ENCODE peak calls at places on chromosomes 7 and 10, in five cellular contexts. One of them, this sample, is unnamed.
A peak's percentile ranks its signal among the peaks of the same experiment; 100 is the strongest.

GRCh38 chr7:92417913-92418312 is 29.4 kb upstream of the GATAD1 start:
- DNase-seq in HepG2: no peak
- DNase-seq in K562: peak; percentile 42
- DNase-seq in GM12878: no peak
- DNase-seq in HCT116: no peak
- DNase-seq in this sample: peak; percentile 2

GRCh38 chr10:43177588-43177987 is 39.3 kb downstream of the CSGALNACT2 start:
- DNase-seq in GM12878: no peak
- DNase-seq in K562: no peak
- DNase-seq in HepG2: no peak
- DNase-seq in HCT116: no peak
- DNase-seq in this sample: no peak

GRCh38 chr7:66946545-66946944 is 25.5 kb downstream of the TMEM248 start:
- DNase-seq in HCT116: no peak
- DNase-seq in GM12878: no peak
- DNase-seq in HepG2: no peak
- DNase-seq in K562: no peak
- DNase-seq in this sample: no peak

GRCh38 chr7:106767498-106768323 is 97.4 kb upstream of the PIK3CG start:
- DNase-seq in HCT116: no peak
- DNase-seq in GM12878: no peak
- DNase-seq in HepG2: no peak
- DNase-seq in K562: no peak
- DNase-seq in this sample: no peak

GRCh38 chr7:92988941-92989540 is 128.7 kb downstream of the SAMD9 start:
- DNase-seq in GM12878: no peak
- DNase-seq in HCT116: no peak
- DNase-seq in HepG2: no peak
- DNase-seq in K562: no peak
- DNase-seq in this sample: no peak

GRCh38 chr7:131546583-131547111 is 9.8 kb downstream of the PODXL start:
- DNase-seq in K562: peak; percentile 87
- DNase-seq in HepG2: peak; percentile 46
- DNase-seq in GM12878: no peak
- DNase-seq in HCT116: no peak
- DNase-seq in this sample: no peak

GRCh38 chr10:132671171-132672154 is 114.5 kb downstream of the NKX6-2 start:
- DNase-seq in GM12878: no peak
- DNase-seq in K562: peak; percentile 55
- DNase-seq in HCT116: no peak
- DNase-seq in HepG2: no peak
- DNase-seq in this sample: no peak

GRCh38 chr7:142308918-142309317 is 51.1 kb upstream of the PRSS58 start:
- DNase-seq in K562: no peak
- DNase-seq in HepG2: no peak
- DNase-seq in GM12878: no peak
- DNase-seq in HCT116: no peak
- DNase-seq in this sample: no peak

GRCh38 chr10:71729023-71729649 is 9.6 kb upstream of the C10orf105 start:
- DNase-seq in HepG2: peak; percentile 8
- DNase-seq in K562: peak; percentile 67
- DNase-seq in GM12878: no peak
- DNase-seq in HCT116: no peak
- DNase-seq in this sample: peak; percentile 40

GRCh38 chr7:155052982-155053381 is 17.1 kb upstream of the HTR5A start:
- DNase-seq in K562: no peak
- DNase-seq in GM12878: no peak
- DNase-seq in HCT116: no peak
- DNase-seq in HepG2: no peak
- DNase-seq in this sample: no peak

GRCh38 chr10:97830064-97830463 is 19.6 kb upstream of the GOLGA7B start:
- DNase-seq in HepG2: no peak
- DNase-seq in GM12878: no peak
- DNase-seq in HCT116: no peak
- DNase-seq in K562: no peak
- DNase-seq in this sample: no peak

GRCh38 chr10:7593068-7593467 is 73.7 kb downstream of the ITIH5 start:
- DNase-seq in HCT116: no peak
- DNase-seq in HepG2: no peak
- DNase-seq in GM12878: no peak
- DNase-seq in K562: no peak
- DNase-seq in this sample: no peak

GRCh38 chr7:34835901-34836300 is 177.9 kb downstream of the NPSR1 start:
- DNase-seq in HCT116: no peak
- DNase-seq in GM12878: no peak
- DNase-seq in HepG2: no peak
- DNase-seq in K562: no peak
- DNase-seq in this sample: no peak

GRCh38 chr7:152601305-152601798 is 74.6 kb downstream of the XRCC2 start:
- DNase-seq in GM12878: no peak
- DNase-seq in HepG2: no peak
- DNase-seq in K562: no peak
- DNase-seq in HCT116: no peak
- DNase-seq in this sample: no peak
- TF ChIP-seq JUND in GM12878: no peak
- TF ChIP-seq JUND in HepG2: no peak
- TF ChIP-seq JUND in K562: no peak
- TF ChIP-seq JUND in HCT116: no peak
- TF ChIP-seq JUND in this sample: no peak

GRCh38 chr7:151608031-151608551 is 88.4 kb upstream of the RHEB start:
- DNase-seq in HepG2: no peak
- DNase-seq in GM12878: no peak
- DNase-seq in K562: no peak
- DNase-seq in HCT116: peak; percentile 90
- DNase-seq in this sample: no peak
- TF ChIP-seq JUND in HepG2: no peak
- TF ChIP-seq JUND in GM12878: no peak
- TF ChIP-seq JUND in K562: no peak
- TF ChIP-seq JUND in HCT116: peak; percentile 70
- TF ChIP-seq JUND in this sample: no peak

GRCh38 chr10:88800152-88801125 is 2.1 kb upstream of the LIPM start:
- DNase-seq in HepG2: no peak
- DNase-seq in HCT116: no peak
- DNase-seq in K562: no peak
- DNase-seq in GM12878: no peak
- DNase-seq in this sample: no peak
- TF ChIP-seq JUND in HepG2: no peak
- TF ChIP-seq JUND in HCT116: no peak
- TF ChIP-seq JUND in K562: no peak
- TF ChIP-seq JUND in GM12878: no peak
- TF ChIP-seq JUND in this sample: no peak

DNA sequence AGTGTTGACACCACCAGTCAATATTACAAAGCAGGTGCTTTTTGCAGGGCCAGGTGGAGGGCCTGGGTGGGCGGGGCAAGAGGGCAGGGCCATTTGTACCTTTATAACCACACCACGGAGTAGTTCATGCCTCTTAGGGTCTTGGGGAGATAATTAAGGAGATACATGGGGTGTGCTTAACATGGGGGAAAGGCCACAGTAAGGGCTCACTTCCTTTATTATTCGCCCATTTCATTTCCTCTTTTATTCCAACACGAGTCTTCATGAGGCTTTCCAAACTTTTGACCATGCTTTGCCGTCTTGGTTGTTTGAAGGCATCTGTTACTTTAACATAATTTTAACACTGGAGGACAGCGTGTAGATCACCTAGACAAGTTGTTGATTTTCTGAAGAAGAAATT is 33.3 kb upstream of the LYZL2 start:
- DNase-seq in HepG2: no peak
- DNase-seq in K562: no peak
- DNase-seq in HCT116: no peak
- DNase-seq in GM12878: no peak
- DNase-seq in this sample: no peak
- TF ChIP-seq JUND in HepG2: no peak
- TF ChIP-seq JUND in K562: no peak
- TF ChIP-seq JUND in HCT116: no peak
- TF ChIP-seq JUND in GM12878: no peak
- TF ChIP-seq JUND in this sample: no peak

DNA sequence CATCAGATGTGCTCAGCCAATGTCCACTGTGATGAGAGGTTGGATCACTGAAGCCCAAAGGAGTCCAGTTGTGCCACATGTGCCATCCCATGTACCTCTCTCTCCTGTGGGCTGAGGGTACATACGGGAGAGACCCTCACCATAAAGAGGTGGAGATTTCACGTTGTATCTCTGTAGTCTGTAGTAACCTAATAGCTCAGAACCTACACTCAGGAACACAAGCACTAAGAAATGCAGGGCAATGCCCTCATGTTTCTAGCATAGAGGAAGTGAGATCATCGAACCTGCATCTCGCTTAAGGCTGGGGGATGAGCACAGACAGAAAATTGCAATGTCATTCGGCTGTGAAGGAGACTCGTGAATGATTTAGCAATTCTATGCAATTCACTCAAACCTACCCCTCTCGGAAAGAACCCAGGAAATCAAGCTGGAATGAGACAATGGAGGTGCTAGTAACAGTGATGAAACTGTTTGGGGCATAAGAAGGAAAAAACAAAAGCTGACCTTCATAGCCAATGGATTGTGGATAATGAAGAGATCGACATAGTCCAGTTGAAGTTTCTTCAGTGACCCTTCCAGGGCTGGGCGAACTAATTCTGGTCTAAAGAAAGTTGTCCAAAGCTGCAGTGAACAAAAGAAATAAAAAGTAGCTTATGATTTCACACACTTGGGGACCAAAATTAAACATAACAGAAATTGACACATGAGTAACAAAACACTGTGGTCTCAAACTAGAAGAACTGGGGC is 80.3 kb upstream of the UCN3 start:
- DNase-seq in K562: peak; percentile 81
- DNase-seq in HCT116: no peak
- DNase-seq in GM12878: no peak
- DNase-seq in HepG2: no peak
- DNase-seq in this sample: no peak
- TF ChIP-seq JUND in K562: peak; percentile 91
- TF ChIP-seq JUND in HCT116: no peak
- TF ChIP-seq JUND in GM12878: no peak
- TF ChIP-seq JUND in HepG2: no peak
- TF ChIP-seq JUND in this sample: no peak

GRCh38 chr10:93471110-93471651 is 11.0 kb downstream of the MYOF start:
- DNase-seq in HepG2: peak; percentile 59
- DNase-seq in K562: no peak
- DNase-seq in HCT116: peak; percentile 95
- DNase-seq in GM12878: no peak
- DNase-seq in this sample: no peak
- TF ChIP-seq JUND in HepG2: no peak
- TF ChIP-seq JUND in K562: no peak
- TF ChIP-seq JUND in HCT116: no peak
- TF ChIP-seq JUND in GM12878: no peak
- TF ChIP-seq JUND in this sample: no peak

GRCh38 chr7:129781128-129781855 is 169.8 kb downstream of the NRF1 start:
- DNase-seq in HepG2: no peak
- DNase-seq in HCT116: peak; percentile 7
- DNase-seq in GM12878: no peak
- DNase-seq in K562: no peak
- DNase-seq in this sample: no peak
- TF ChIP-seq JUND in HepG2: no peak
- TF ChIP-seq JUND in HCT116: no peak
- TF ChIP-seq JUND in GM12878: no peak
- TF ChIP-seq JUND in K562: no peak
- TF ChIP-seq JUND in this sample: no peak

GRCh38 chr10:13990392-13990805 is 340.3 kb downstream of the FRMD4A start:
- DNase-seq in HepG2: no peak
- DNase-seq in HCT116: no peak
- DNase-seq in GM12878: no peak
- DNase-seq in K562: no peak
- DNase-seq in this sample: no peak

GRCh38 chr10:13984647-13985155 is 346.0 kb downstream of the FRMD4A start:
- DNase-seq in HepG2: no peak
- DNase-seq in GM12878: no peak
- DNase-seq in HCT116: no peak
- DNase-seq in K562: no peak
- DNase-seq in this sample: no peak

GRCh38 chr10:13989616-13990015 is 341.1 kb downstream of the FRMD4A start:
- DNase-seq in HCT116: no peak
- DNase-seq in K562: no peak
- DNase-seq in HepG2: no peak
- DNase-seq in GM12878: no peak
- DNase-seq in this sample: no peak

GRCh38 chr10:13990918-13991317 is 339.8 kb downstream of the FRMD4A start:
- DNase-seq in GM12878: no peak
- DNase-seq in HCT116: no peak
- DNase-seq in HepG2: no peak
- DNase-seq in K562: no peak
- DNase-seq in this sample: no peak

DNA sequence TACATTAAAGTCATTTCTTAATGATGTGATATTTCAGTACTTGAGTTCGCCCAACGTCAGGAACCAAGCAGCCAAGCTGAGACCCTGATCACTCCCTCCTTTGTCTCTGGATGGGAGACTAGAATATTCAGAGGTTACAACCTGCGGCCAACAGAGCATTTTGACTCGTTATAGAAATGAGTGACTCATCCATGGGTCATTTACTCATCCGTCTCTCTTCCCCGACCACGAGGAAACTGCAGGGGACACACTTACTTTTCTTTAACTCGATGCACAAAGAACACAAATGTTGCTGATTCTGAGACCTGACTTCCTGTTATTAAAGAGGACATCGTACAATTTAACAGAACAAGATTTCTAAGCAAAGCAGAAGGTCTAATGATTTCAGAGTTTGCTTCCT is 343.3 kb downstream of the FRMD4A start:
- DNase-seq in GM12878: peak; percentile 50
- DNase-seq in K562: no peak
- DNase-seq in HepG2: no peak
- DNase-seq in HCT116: no peak
- DNase-seq in this sample: no peak
- TF ChIP-seq JUND in GM12878: peak; percentile 24
- TF ChIP-seq JUND in K562: no peak
- TF ChIP-seq JUND in HepG2: no peak
- TF ChIP-seq JUND in HCT116: no peak
- TF ChIP-seq JUND in this sample: no peak

GRCh38 chr7:33043875-33044718 is 18.5 kb downstream of the NT5C3A start:
- DNase-seq in HepG2: peak; percentile 93
- DNase-seq in K562: no peak
- DNase-seq in GM12878: no peak
- DNase-seq in HCT116: no peak
- DNase-seq in this sample: peak; percentile 28
- TF ChIP-seq JUND in HepG2: no peak
- TF ChIP-seq JUND in K562: no peak
- TF ChIP-seq JUND in GM12878: no peak
- TF ChIP-seq JUND in HCT116: no peak
- TF ChIP-seq JUND in this sample: no peak

GRCh38 chr7:139127648-139128047 is 18.1 kb upstream of the ZC3HAV1 start:
- DNase-seq in HepG2: no peak
- DNase-seq in GM12878: no peak
- DNase-seq in HCT116: no peak
- DNase-seq in K562: no peak
- DNase-seq in this sample: no peak

GRCh38 chr7:139131622-139132021 is 22.1 kb upstream of the ZC3HAV1 start:
- DNase-seq in GM12878: no peak
- DNase-seq in HCT116: no peak
- DNase-seq in HepG2: no peak
- DNase-seq in K562: no peak
- DNase-seq in this sample: no peak

GRCh38 chr7:139139150-139139549 is 29.6 kb upstream of the ZC3HAV1 start:
- DNase-seq in K562: no peak
- DNase-seq in GM12878: no peak
- DNase-seq in HCT116: no peak
- DNase-seq in HepG2: no peak
- DNase-seq in this sample: no peak

GRCh38 chr7:139133335-139134139 is 24.0 kb upstream of the ZC3HAV1 start:
- DNase-seq in K562: peak; percentile 90
- DNase-seq in HCT116: peak; percentile 82
- DNase-seq in HepG2: peak; percentile 70
- DNase-seq in GM12878: peak; percentile 53
- DNase-seq in this sample: peak; percentile 41
- TF ChIP-seq JUND in K562: peak; percentile 83
- TF ChIP-seq JUND in HCT116: peak; percentile 50
- TF ChIP-seq JUND in HepG2: no peak
- TF ChIP-seq JUND in GM12878: no peak
- TF ChIP-seq JUND in this sample: no peak

This sample was measured in T47D.